ENCODE peak calls at places on chromosomes 2 and 18, in seven cellular contexts. V is cardiac fibroblast, C is bronchial epithelial cell, F is neuronal stem cell, U is dorsolateral prefrontal cortex, J is right cardiac atrium, N is sigmoid colon. T is an unnamed sample.
A peak's percentile ranks its signal among the peaks of the same experiment; 100 is the strongest.

GRCh38 chr2:46001741-46002506 is 295.3 kb upstream of the EPAS1 start:
- DNase-seq in J (no peak), U (no peak), C (no peak), V (peak; percentile 85), N (no peak), F (no peak), T (no peak)

GRCh38 chr2:164617466-164617865 is 3.8 kb downstream of the GRB14 start:
- DNase-seq in F (no peak), U (no peak), V (peak; percentile 13), N (no peak), C (peak; percentile 52), J (no peak), T (no peak)

GRCh38 chr2:46937457-46937856 is 21.9 kb upstream of the MCFD2 start:
- DNase-seq in J (no peak), C (no peak), V (no peak), U (no peak), N (no peak), F (no peak), T (no peak)

GRCh38 chr18:57333941-57334340 is 18.4 kb upstream of the ST8SIA3 start:
- DNase-seq in C (no peak), V (no peak), F (no peak), U (no peak), J (no peak), N (no peak), T (no peak)

GRCh38 chr2:111973701-111974100 is 75.3 kb downstream of the MERTK start:
- DNase-seq in J (no peak), U (no peak), C (no peak), N (no peak), F (no peak), V (no peak), T (no peak)

GRCh38 chr2:62313433-62314227 is 117.7 kb downstream of the B3GNT2 start:
- DNase-seq in F (no peak), J (no peak), V (no peak), N (no peak), C (no peak), U (no peak), T (no peak)

GRCh38 chr2:127568128-127568527 is 32.6 kb downstream of the MYO7B start:
- DNase-seq in J (no peak), U (no peak), C (no peak), N (peak; percentile 25), F (no peak), V (no peak), T (no peak)

GRCh38 chr2:128608911-128609880 is 290.5 kb upstream of the HS6ST1 start:
- DNase-seq in J (peak; percentile 24), N (peak; percentile 46), V (no peak), U (no peak), C (no peak), F (no peak), T (no peak)

GRCh38 chr2:239130786-239131325 is 270.0 kb downstream of the HDAC4 start:
- DNase-seq in U (no peak), F (no peak), N (no peak), V (no peak), C (no peak), J (peak; percentile 27), T (no peak)

GRCh38 chr2:122433123-122433754 is 677.8 kb downstream of the TSN start:
- DNase-seq in V (no peak), U (no peak), N (no peak), C (peak; percentile 44), F (no peak), J (no peak), T (peak; percentile 84)

GRCh38 chr2:127205211-127206140 is 14.6 kb downstream of the CYP27C1 start:
- DNase-seq in V (no peak), U (no peak), F (no peak), N (no peak), J (no peak), C (no peak), T (no peak)

GRCh38 chr2:180071797-180072196 is 64.7 kb upstream of the CWC22 start:
- DNase-seq in F (no peak), N (no peak), J (no peak), C (no peak), U (no peak), V (no peak), T (no peak)

GRCh38 chr2:178317807-178318206 is 123.5 kb downstream of the OSBPL6 start:
- DNase-seq in J (no peak), N (no peak), F (no peak), U (no peak), C (no peak), V (no peak), T (no peak)

GRCh38 chr2:234462218-234462992 is 34.5 kb downstream of the ARL4C start:
- DNase-seq in V (no peak), J (no peak), F (no peak), U (no peak), C (no peak), N (no peak), T (no peak)

GRCh38 chr18:62418258-62418657 is 93.1 kb downstream of the TNFRSF11A start:
- DNase-seq in N (no peak), F (no peak), V (no peak), C (no peak), U (no peak), J (no peak), T (no peak)

GRCh38 chr18:37286801-37287200 is 278.8 kb downstream of the CELF4 start:
- DNase-seq in N (no peak), C (no peak), V (no peak), F (no peak), U (no peak), J (no peak), T (no peak)

GRCh38 chr18:57819671-57820460 is 16.8 kb upstream of the ATP8B1 start:
- DNase-seq in V (peak; percentile 84), U (no peak), J (peak; percentile 75), C (peak; percentile 91), F (no peak), N (no peak), T (peak; percentile 93)

GRCh38 chr18:56112013-56112749 is 524.2 kb upstream of the TCF4 start:
- DNase-seq in J (no peak), C (peak; percentile 85), F (no peak), V (peak; percentile 18), N (no peak), U (no peak), T (no peak)

GRCh38 chr18:48974304-48975220 is 23.8 kb upstream of the SMAD7 start:
- DNase-seq in C (no peak), V (no peak), J (peak; percentile 79), U (no peak), F (no peak), N (no peak), T (no peak)
- H3K4me3 ChIP-seq in C (no peak overlapping the region), V (no peak overlapping the region), J (peak overlapping the region; percentile 96), U (peak overlapping the region; percentile 74), F (peak overlapping the region; percentile 87), N (peak overlapping the region; percentile 51), T (peak overlapping the region; percentile 61)

GRCh38 chr2:218383892-218384519 is 1.9 kb downstream of the SLC11A1 start:
- DNase-seq in V (no peak), U (no peak), N (no peak), F (no peak), J (peak; percentile 36), C (peak; percentile 77), T (no peak)

GRCh38 chr2:218382785-218383184 is 712 bp downstream of the SLC11A1 start:
- DNase-seq in F (no peak), V (no peak), J (peak; percentile 25), U (no peak), C (no peak), N (no peak), T (no peak)

GRCh38 chr2:218386505-218387368 is 4.7 kb downstream of the SLC11A1 start:
- DNase-seq in J (peak; percentile 46), N (no peak), V (no peak), U (no peak), F (no peak), C (no peak), T (no peak)

GRCh38 chr2:218387369-218388194 is 5.5 kb downstream of the SLC11A1 start:
- DNase-seq in F (no peak), N (peak; percentile 75), J (peak; percentile 87), V (peak; percentile 79), U (no peak), C (peak; percentile 85), T (no peak)

GRCh38 chr2:218384975-218385374 is 2.9 kb downstream of the SLC11A1 start:
- DNase-seq in V (no peak), J (peak; percentile 22), F (no peak), U (no peak), C (no peak), N (no peak), T (no peak)
- H3K4me3 ChIP-seq in V (no peak overlapping the region), J (no peak overlapping the region), F (peak overlapping the region; percentile 63), U (peak overlapping the region; percentile 53), C (no peak overlapping the region), N (no peak overlapping the region), T (no peak overlapping the region)

DNA sequence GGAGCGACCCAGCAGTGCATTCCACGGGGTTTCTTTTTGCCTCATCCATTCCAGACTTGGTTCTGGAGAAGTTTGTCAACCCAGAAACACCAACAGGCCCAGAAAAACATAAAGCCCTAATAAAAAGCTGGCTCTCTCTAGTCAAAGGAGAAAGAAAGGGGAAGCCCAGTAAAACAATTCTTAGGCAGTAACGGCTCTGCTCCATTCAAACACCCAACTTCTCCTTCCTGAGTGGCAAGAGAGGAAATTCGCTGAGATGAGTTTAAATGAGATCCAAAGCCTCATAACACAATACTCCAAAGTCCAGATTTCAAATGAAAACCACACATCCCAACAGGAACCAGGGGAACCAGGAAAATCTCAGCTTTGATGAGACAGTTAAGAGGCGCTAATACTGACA is 179.9 kb downstream of the RPIA start:
- DNase-seq in U (no peak), N (no peak), C (no peak), F (no peak), V (no peak), J (no peak), T (no peak)
- H3K4me3 ChIP-seq in U (no peak overlapping the region), N (no peak overlapping the region), C (no peak overlapping the region), F (no peak overlapping the region), V (no peak overlapping the region), J (no peak overlapping the region), T (no peak overlapping the region)

DNA sequence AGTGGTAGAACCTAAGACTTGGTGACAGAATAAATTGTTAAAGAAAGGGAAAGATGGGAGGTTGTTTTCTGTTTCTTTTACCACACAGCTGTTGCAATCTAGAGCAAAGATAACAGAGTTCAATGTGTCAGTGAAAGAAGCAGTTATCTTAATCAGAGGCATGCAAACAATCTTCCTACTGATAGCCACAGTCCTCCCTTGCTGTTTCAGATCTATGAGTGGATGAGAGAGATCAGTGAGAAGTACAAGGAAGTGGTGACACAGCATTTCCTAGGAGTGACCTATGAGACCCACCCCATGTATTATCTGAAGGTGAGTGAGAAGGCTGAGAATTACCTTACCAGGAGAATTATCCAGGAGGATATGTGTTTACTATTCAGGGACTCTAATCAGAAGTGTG is 15.9 kb downstream of the CPO start:
- DNase-seq in U (no peak), V (no peak), F (no peak), C (peak; percentile 31), N (no peak), J (no peak), T (no peak)
- H3K4me3 ChIP-seq in U (no peak overlapping the region), V (no peak overlapping the region), F (no peak overlapping the region), C (no peak overlapping the region), N (no peak overlapping the region), J (no peak overlapping the region), T (no peak overlapping the region)